ENCODE peak calls at places on chromosome 1, in eight cellular contexts. One of them, this sample, is unnamed.
A peak's percentile ranks its signal among the peaks of the same experiment; 100 is the strongest.

GRCh38 chr1:53771648-53772047 is 32.7 kb upstream of the GLIS1 start:
- DNase-seq in OCI-LY7: no peak
- DNase-seq in epithelial cell of esophagus: peak; percentile 62
- DNase-seq in tibial artery: no peak
- DNase-seq in endodermal cell: no peak
- DNase-seq in endothelial cell of umbilical vein: no peak
- DNase-seq in fibroblast of pulmonary artery: peak; percentile 57
- DNase-seq in AG04450: peak; percentile 65
- DNase-seq in this sample: no peak

GRCh38 chr1:3283849-3284248 is 170.6 kb upstream of the ARHGEF16 start:
- DNase-seq in OCI-LY7: no peak
- DNase-seq in epithelial cell of esophagus: no peak
- DNase-seq in tibial artery: no peak
- DNase-seq in endodermal cell: peak; percentile 86
- DNase-seq in endothelial cell of umbilical vein: no peak
- DNase-seq in fibroblast of pulmonary artery: peak; percentile 1
- DNase-seq in AG04450: no peak
- DNase-seq in this sample: no peak

GRCh38 chr1:206703647-206704046 is 18.9 kb downstream of the MAPKAPK2 start:
- DNase-seq in OCI-LY7: no peak
- DNase-seq in epithelial cell of esophagus: no peak
- DNase-seq in tibial artery: no peak
- DNase-seq in endodermal cell: no peak
- DNase-seq in endothelial cell of umbilical vein: no peak
- DNase-seq in fibroblast of pulmonary artery: no peak
- DNase-seq in AG04450: no peak
- DNase-seq in this sample: no peak

GRCh38 chr1:145708063-145708462 is 895 bp upstream of the PDZK1 start:
- DNase-seq in OCI-LY7: no peak
- DNase-seq in epithelial cell of esophagus: no peak
- DNase-seq in tibial artery: no peak
- DNase-seq in endodermal cell: peak; percentile 75
- DNase-seq in endothelial cell of umbilical vein: no peak
- DNase-seq in fibroblast of pulmonary artery: no peak
- DNase-seq in AG04450: peak; percentile 33
- DNase-seq in this sample: no peak

GRCh38 chr1:48873944-48874343 is 97.3 kb upstream of the BEND5 start:
- DNase-seq in OCI-LY7: no peak
- DNase-seq in epithelial cell of esophagus: no peak
- DNase-seq in tibial artery: no peak
- DNase-seq in endodermal cell: peak; percentile 84
- DNase-seq in endothelial cell of umbilical vein: no peak
- DNase-seq in fibroblast of pulmonary artery: no peak
- DNase-seq in AG04450: no peak
- DNase-seq in this sample: no peak

GRCh38 chr1:233816348-233816747 is 88.1 kb upstream of the SLC35F3 start:
- DNase-seq in OCI-LY7: no peak
- DNase-seq in epithelial cell of esophagus: no peak
- DNase-seq in tibial artery: no peak
- DNase-seq in endodermal cell: no peak
- DNase-seq in endothelial cell of umbilical vein: no peak
- DNase-seq in fibroblast of pulmonary artery: no peak
- DNase-seq in AG04450: no peak
- DNase-seq in this sample: no peak

GRCh38 chr1:44537961-44538360 is 132.9 kb downstream of the RNF220 start:
- DNase-seq in OCI-LY7: no peak
- DNase-seq in epithelial cell of esophagus: no peak
- DNase-seq in tibial artery: no peak
- DNase-seq in endodermal cell: no peak
- DNase-seq in endothelial cell of umbilical vein: no peak
- DNase-seq in fibroblast of pulmonary artery: no peak
- DNase-seq in AG04450: no peak
- DNase-seq in this sample: no peak

GRCh38 chr1:205495237-205495823 is 9.1 kb upstream of the CDK18 start:
- DNase-seq in OCI-LY7: no peak
- DNase-seq in epithelial cell of esophagus: no peak
- DNase-seq in tibial artery: no peak
- DNase-seq in endodermal cell: peak; percentile 77
- DNase-seq in endothelial cell of umbilical vein: no peak
- DNase-seq in fibroblast of pulmonary artery: no peak
- DNase-seq in AG04450: no peak
- DNase-seq in this sample: no peak

GRCh38 chr1:55636691-55637090 is 421.5 kb upstream of the USP24 start:
- DNase-seq in OCI-LY7: no peak
- DNase-seq in epithelial cell of esophagus: no peak
- DNase-seq in tibial artery: no peak
- DNase-seq in endodermal cell: no peak
- DNase-seq in endothelial cell of umbilical vein: no peak
- DNase-seq in fibroblast of pulmonary artery: peak; percentile 47
- DNase-seq in AG04450: no peak
- DNase-seq in this sample: no peak

GRCh38 chr1:190019717-190020116 is 457.9 kb downstream of the BRINP3 start:
- DNase-seq in OCI-LY7: no peak
- DNase-seq in epithelial cell of esophagus: peak; percentile 23
- DNase-seq in tibial artery: no peak
- DNase-seq in endodermal cell: no peak
- DNase-seq in endothelial cell of umbilical vein: no peak
- DNase-seq in fibroblast of pulmonary artery: no peak
- DNase-seq in AG04450: no peak
- DNase-seq in this sample: no peak

GRCh38 chr1:1432566-1432950 is 2.9 kb upstream of the VWA1 start:
- DNase-seq in OCI-LY7: no peak
- DNase-seq in epithelial cell of esophagus: no peak
- DNase-seq in tibial artery: no peak
- DNase-seq in endodermal cell: no peak
- DNase-seq in endothelial cell of umbilical vein: no peak
- DNase-seq in fibroblast of pulmonary artery: no peak
- DNase-seq in AG04450: no peak
- DNase-seq in this sample: no peak

DNA sequence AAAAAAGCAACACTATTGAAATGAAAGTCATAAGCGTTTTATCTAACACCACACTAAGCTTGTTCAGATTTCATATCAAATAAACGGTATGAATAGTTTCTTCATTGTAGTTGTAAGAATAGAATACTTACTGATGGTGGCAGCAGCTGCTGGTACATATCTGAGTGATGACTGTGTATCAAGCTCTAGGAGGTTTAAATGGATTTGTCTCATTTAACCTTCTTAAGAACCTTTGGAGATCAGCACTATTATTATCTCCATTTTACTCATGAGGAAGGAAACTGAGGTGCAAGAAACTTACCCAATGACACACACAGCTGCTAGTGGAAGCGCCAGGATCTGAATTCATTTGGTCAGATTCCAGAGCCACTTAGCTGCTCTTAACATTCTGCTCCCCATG is 104.0 kb downstream of the EIF4G3 start:
- DNase-seq in OCI-LY7: no peak
- DNase-seq in epithelial cell of esophagus: peak; percentile 36
- DNase-seq in tibial artery: no peak
- DNase-seq in endodermal cell: no peak
- DNase-seq in endothelial cell of umbilical vein: peak; percentile 53
- DNase-seq in fibroblast of pulmonary artery: peak; percentile 71
- DNase-seq in AG04450: no peak
- DNase-seq in this sample: no peak
- TF ChIP-seq CTCF in OCI-LY7: no peak
- TF ChIP-seq CTCF in epithelial cell of esophagus: no peak
- TF ChIP-seq CTCF in tibial artery: no peak
- TF ChIP-seq CTCF in endodermal cell: no peak
- TF ChIP-seq CTCF in endothelial cell of umbilical vein: no peak
- TF ChIP-seq CTCF in fibroblast of pulmonary artery: peak; percentile 12
- TF ChIP-seq CTCF in AG04450: no peak
- TF ChIP-seq CTCF in this sample: no peak

DNA sequence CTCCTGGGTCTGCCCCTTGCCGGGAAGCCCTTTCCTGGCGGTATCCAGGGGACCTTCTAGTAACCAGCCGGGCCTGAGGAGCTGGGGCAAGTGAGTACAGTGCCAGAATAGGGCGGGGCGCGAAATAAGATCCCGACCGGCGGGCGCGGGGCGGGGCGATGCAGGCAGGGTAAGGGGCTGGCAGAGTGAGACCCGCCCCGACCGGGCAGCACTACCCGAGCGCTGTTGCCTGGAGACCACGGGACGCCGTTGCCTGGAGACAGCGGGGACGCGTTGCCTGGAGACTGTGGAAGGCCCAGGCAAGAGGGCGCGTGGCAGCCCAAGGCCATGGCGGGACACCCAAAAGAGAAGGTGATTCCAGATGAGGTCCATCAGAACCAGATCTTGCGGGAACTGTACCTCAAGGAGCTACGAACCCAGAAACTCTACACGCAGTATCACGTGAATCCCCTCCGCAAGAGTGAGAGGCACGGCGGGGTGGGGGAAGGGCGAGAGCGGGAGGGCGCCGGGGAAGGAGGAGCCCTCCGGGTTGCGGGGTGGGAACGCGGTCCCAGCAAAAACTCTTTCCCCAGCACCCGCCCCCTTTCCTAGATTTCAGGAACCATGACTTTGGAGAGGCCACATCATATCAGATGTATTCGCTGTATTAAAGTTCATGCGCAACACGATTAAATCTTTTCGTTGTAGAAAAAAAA is 24.3 kb downstream of the EBNA1BP2 start:
- DNase-seq in OCI-LY7: no peak
- DNase-seq in epithelial cell of esophagus: peak; percentile 76
- DNase-seq in tibial artery: no peak
- DNase-seq in endodermal cell: peak; percentile 100
- DNase-seq in endothelial cell of umbilical vein: peak; percentile 80
- DNase-seq in fibroblast of pulmonary artery: peak; percentile 67
- DNase-seq in AG04450: no peak
- DNase-seq in this sample: no peak
- H3K4me3 ChIP-seq in OCI-LY7: no peak overlapping the region
- H3K4me3 ChIP-seq in epithelial cell of esophagus: peak overlapping the region; percentile 40
- H3K4me3 ChIP-seq in tibial artery: peak overlapping the region; percentile 46
- H3K4me3 ChIP-seq in endodermal cell: peak overlapping the region; percentile 81
- H3K4me3 ChIP-seq in endothelial cell of umbilical vein: peak overlapping the region; percentile 21
- H3K4me3 ChIP-seq in fibroblast of pulmonary artery: peak overlapping the region; percentile 60
- H3K4me3 ChIP-seq in AG04450: peak overlapping the region; percentile 64
- H3K4me3 ChIP-seq in this sample: no peak overlapping the region

GRCh38 chr1:113943028-113943811 is 14.1 kb downstream of the HIPK1 start:
- DNase-seq in OCI-LY7: no peak
- DNase-seq in epithelial cell of esophagus: no peak
- DNase-seq in tibial artery: no peak
- DNase-seq in endodermal cell: no peak
- DNase-seq in endothelial cell of umbilical vein: no peak
- DNase-seq in fibroblast of pulmonary artery: peak; percentile 87
- DNase-seq in AG04450: no peak
- DNase-seq in this sample: no peak
- TF ChIP-seq CTCF in OCI-LY7: no peak
- TF ChIP-seq CTCF in epithelial cell of esophagus: no peak
- TF ChIP-seq CTCF in tibial artery: no peak
- TF ChIP-seq CTCF in endodermal cell: no peak
- TF ChIP-seq CTCF in endothelial cell of umbilical vein: no peak
- TF ChIP-seq CTCF in fibroblast of pulmonary artery: no peak
- TF ChIP-seq CTCF in AG04450: peak; percentile 6
- TF ChIP-seq CTCF in this sample: no peak

DNA sequence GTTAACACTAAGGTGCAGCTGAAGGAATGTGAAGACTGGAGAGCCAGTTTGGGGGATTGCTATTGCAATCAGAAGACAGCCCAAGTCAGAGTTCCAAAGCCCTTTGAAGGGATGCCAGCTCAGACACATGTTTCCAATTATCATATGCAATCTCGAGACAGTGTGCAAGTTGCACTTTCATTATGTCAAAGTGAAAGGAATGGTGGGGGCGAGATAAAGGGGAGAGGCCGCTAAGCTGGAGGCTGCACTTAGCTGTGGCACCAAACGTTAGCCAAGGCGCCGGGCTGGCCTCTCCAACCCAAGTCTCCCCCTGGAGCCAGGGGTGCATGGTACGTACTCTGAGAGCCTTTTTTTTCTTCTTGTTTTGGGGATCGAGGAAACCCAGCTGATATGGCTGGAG is 58.0 kb downstream of the NGF start:
- DNase-seq in OCI-LY7: no peak
- DNase-seq in epithelial cell of esophagus: no peak
- DNase-seq in tibial artery: no peak
- DNase-seq in endodermal cell: no peak
- DNase-seq in endothelial cell of umbilical vein: no peak
- DNase-seq in fibroblast of pulmonary artery: no peak
- DNase-seq in AG04450: peak; percentile 83
- DNase-seq in this sample: no peak
- H3K4me3 ChIP-seq in OCI-LY7: no peak overlapping the region
- H3K4me3 ChIP-seq in epithelial cell of esophagus: no peak overlapping the region
- H3K4me3 ChIP-seq in tibial artery: no peak overlapping the region
- H3K4me3 ChIP-seq in endodermal cell: no peak overlapping the region
- H3K4me3 ChIP-seq in endothelial cell of umbilical vein: no peak overlapping the region
- H3K4me3 ChIP-seq in fibroblast of pulmonary artery: no peak overlapping the region
- H3K4me3 ChIP-seq in AG04450: no peak overlapping the region
- H3K4me3 ChIP-seq in this sample: no peak overlapping the region